ENCODE peak calls at places on chromosomes 16 and 17, in six cellular contexts. P is omental fat pad; J is ACHN; T is HTR-8/SVneo; O is activated naive CD4-positive, alpha-beta T cell; Q is GOT3. W is an unnamed sample.
A peak's percentile ranks its signal among the peaks of the same experiment; 100 is the strongest.

GRCh38 chr16:88893127-88893968 is 26.9 kb upstream of the PABPN1L start:
- DNase-seq in P (no peak), J (no peak), T (no peak), O (no peak), Q (no peak), W (no peak)

GRCh38 chr16:30567160-30567990 is 4.1 kb downstream of the ZNF688 start:
- DNase-seq in P (no peak), J (no peak), T (no peak), O (no peak), Q (no peak), W (no peak)

GRCh38 chr17:55587608-55588139 is 76.4 kb upstream of the SMIM36 start:
- DNase-seq in P (no peak), J (no peak), T (no peak), O (no peak), Q (no peak), W (no peak)

GRCh38 chr17:56510554-56511342 is 82.8 kb upstream of the NOG start:
- DNase-seq in P (no peak), J (no peak), T (no peak), O (no peak), Q (no peak), W (no peak)

GRCh38 chr17:79628861-79629547 is 18.2 kb upstream of the RBFOX3 start:
- DNase-seq in P (peak; percentile 9), J (no peak), T (no peak), O (no peak), Q (no peak), W (peak; percentile 2)

GRCh38 chr16:19167710-19168172 is 299 bp upstream of the SYT17 start:
- DNase-seq in P (no peak), J (peak; percentile 80), T (peak; percentile 77), O (no peak), Q (peak; percentile 24), W (peak; percentile 49)

GRCh38 chr16:50547944-50548658 is at the start of gene NKD1:
- DNase-seq in P (peak; percentile 64), J (peak; percentile 54), T (peak; percentile 55), O (peak; percentile 65), Q (peak; percentile 29), W (peak; percentile 80)

GRCh38 chr16:21656795-21657768 is 4.7 kb upstream of the IGSF6 start:
- DNase-seq in P (no peak), J (peak; percentile 68), T (peak; percentile 62), O (no peak), Q (no peak), W (peak; percentile 54)

GRCh38 chr17:40025991-40026815 is 11.0 kb downstream of the CSF3 start:
- DNase-seq in P (no peak), J (no peak), T (no peak), O (no peak), Q (no peak), W (no peak)

GRCh38 chr16:56307534-56307873 is 116.2 kb downstream of the GNAO1 start:
- DNase-seq in P (no peak), J (no peak), T (no peak), O (no peak), Q (no peak), W (no peak)

GRCh38 chr17:31678431-31678830 is 180.6 kb downstream of the COPRS start:
- DNase-seq in P (no peak), J (no peak), T (peak; percentile 61), O (no peak), Q (no peak), W (no peak)

GRCh38 chr17:19686400-19687090 is 29.8 kb downstream of the SLC47A2 start:
- DNase-seq in P (no peak), J (no peak), T (no peak), O (no peak), Q (no peak), W (no peak)

GRCh38 chr17:75876938-75877751 is 1.2 kb downstream of the TRIM47 start:
- DNase-seq in P (peak; percentile 93), J (peak; percentile 95), T (peak; percentile 92), O (no peak), Q (peak; percentile 92), W (no peak)

GRCh38 chr17:77378318-77379064 is 237.7 kb downstream of the SEC14L1 start:
- DNase-seq in P (no peak), J (no peak), T (no peak), O (no peak), Q (no peak), W (no peak)

GRCh38 chr17:82018152-82019041 is 4.3 kb downstream of the CENPX start:
- DNase-seq in P (no peak), J (no peak), T (no peak), O (no peak), Q (no peak), W (no peak)

GRCh38 chr17:57739402-57740224 is 5.5 kb downstream of the CCDC182 start:
- DNase-seq in P (no peak), J (peak; percentile 20), T (peak; percentile 51), O (no peak), Q (no peak), W (peak; percentile 37)

GRCh38 chr17:273994-274832 is 78.4 kb downstream of the RPH3AL start:
- DNase-seq in P (no peak), J (no peak), T (no peak), O (no peak), Q (no peak), W (no peak)

GRCh38 chr17:40548982-40549680 is 16.1 kb downstream of the CCR7 start:
- DNase-seq in P (no peak), J (no peak), T (peak; percentile 67), O (no peak), Q (peak; percentile 48), W (no peak)

GRCh38 chr17:60554377-60554788 is 28.3 kb upstream of the APPBP2 start:
- DNase-seq in P (no peak), J (peak; percentile 54), T (no peak), O (no peak), Q (no peak), W (no peak)

GRCh38 chr17:81577278-81578000 is 25.3 kb upstream of the FAAP100 start:
- DNase-seq in P (no peak), J (peak; percentile 39), T (no peak), O (no peak), Q (no peak), W (peak; percentile 51)

GRCh38 chr16:54511181-54511731 is 224.7 kb upstream of the IRX3 start:
- DNase-seq in P (no peak), J (no peak), T (no peak), O (no peak), Q (no peak), W (no peak)

GRCh38 chr17:31702040-31702439 is 157.0 kb downstream of the COPRS start:
- DNase-seq in P (no peak), J (no peak), T (no peak), O (no peak), Q (no peak), W (no peak)

GRCh38 chr17:7836596-7837374 is 2.8 kb downstream of the KDM6B start:
- DNase-seq in P (peak; percentile 98), J (peak; percentile 97), T (peak; percentile 87), O (no peak), Q (peak; percentile 72), W (peak; percentile 98)

GRCh38 chr16:24151482-24151939 is 104.6 kb upstream of the CACNG3 start:
- DNase-seq in P (no peak), J (no peak), T (no peak), O (no peak), Q (no peak), W (no peak)

GRCh38 chr16:24491721-24492120 is 47.6 kb upstream of the RBBP6 start:
- DNase-seq in P (no peak), J (no peak), T (peak; percentile 21), O (no peak), Q (no peak), W (no peak)

GRCh38 chr16:84138824-84139627 is 6.0 kb downstream of the HSDL1 start:
- DNase-seq in P (no peak), J (no peak), T (no peak), O (no peak), Q (no peak), W (peak; percentile 79)

GRCh38 chr17:2709173-2709661 is 2.3 kb downstream of the CLUH start:
- DNase-seq in P (no peak), J (no peak), T (no peak), O (no peak), Q (no peak), W (peak; percentile 40)

GRCh38 chr17:44348234-44348987 is 3.3 kb downstream of the GRN start:
- DNase-seq in P (no peak), J (peak; percentile 49), T (no peak), O (no peak), Q (no peak), W (no peak)

GRCh38 chr17:77279448-77280303 is 138.9 kb downstream of the SEC14L1 start:
- DNase-seq in P (no peak), J (peak; percentile 35), T (no peak), O (no peak), Q (no peak), W (no peak)

GRCh38 chr17:73834684-73835343 is 190.6 kb upstream of the SDK2 start:
- DNase-seq in P (no peak), J (no peak), T (no peak), O (no peak), Q (no peak), W (no peak)

GRCh38 chr17:43813386-43813785 is 19.6 kb downstream of the MPP3 start:
- DNase-seq in P (no peak), J (peak; percentile 26), T (no peak), O (no peak), Q (no peak), W (no peak)

GRCh38 chr16:81210807-81211206 is 27.7 kb upstream of the BCO1 start:
- DNase-seq in P (no peak), J (no peak), T (no peak), O (no peak), Q (no peak), W (no peak)

GRCh38 chr17:35769895-35770486 is 9.3 kb downstream of the C17orf50 start:
- DNase-seq in P (no peak), J (no peak), T (no peak), O (no peak), Q (no peak), W (no peak)

GRCh38 chr16:83475108-83475507 is 332.7 kb upstream of the HSBP1 start:
- DNase-seq in P (no peak), J (peak; percentile 5), T (no peak), O (no peak), Q (no peak), W (no peak)